ENCODE peak calls at places on chromosomes 5 and 9, in four cellular contexts. A is HepG2, D is K562, C is HCT116. E is an unnamed sample.
A peak's percentile ranks its signal among the peaks of the same experiment; 100 is the strongest.

GRCh38 chr9:76651114-76651697 is 113.0 kb upstream of the PCA3 start:
- DNase-seq in D (no peak), C (no peak), A (no peak), E (no peak)

GRCh38 chr5:5985332-5985731 is 393.0 kb downstream of the MED10 start:
- DNase-seq in D (no peak), A (no peak), C (no peak), E (no peak)

GRCh38 chr5:2482778-2483177 is 268.7 kb downstream of the IRX2 start:
- DNase-seq in A (no peak), D (no peak), C (no peak), E (no peak)

GRCh38 chr5:11027660-11028059 is 266.6 kb upstream of the DAP start:
- DNase-seq in C (no peak), D (no peak), A (no peak), E (no peak)

GRCh38 chr5:133369161-133369783 is 243.1 kb downstream of the FSTL4 start:
- DNase-seq in D (no peak), A (no peak), C (no peak), E (no peak)

GRCh38 chr9:133819923-133820322 is 81.8 kb upstream of the SARDH start:
- DNase-seq in D (no peak), C (no peak), A (no peak), E (no peak)

GRCh38 chr5:9015250-9015936 is 530.5 kb downstream of the SEMA5A start:
- DNase-seq in D (no peak), C (no peak), A (no peak), E (no peak)

GRCh38 chr5:96624631-96625030 is 37.5 kb upstream of the CAST start:
- DNase-seq in A (no peak), D (no peak), C (no peak), E (no peak)

GRCh38 chr5:5293029-5293428 is 129.4 kb upstream of the ICE1 start:
- DNase-seq in C (no peak), D (no peak), A (peak; percentile 6), E (no peak)

GRCh38 chr5:142803428-142804111 is 33.4 kb downstream of the ARHGAP26 start:
- DNase-seq in C (no peak), A (no peak), D (no peak), E (no peak)

GRCh38 chr5:149005077-149005892 is 57.6 kb downstream of the SH3TC2 start:
- DNase-seq in A (no peak), C (no peak), D (no peak), E (no peak)
- TF ChIP-seq TCF7L2 in A (no peak), C (no peak), D (no peak), E (no peak)

GRCh38 chr5:123755587-123756324 is 243.8 kb downstream of the CSNK1G3 start:
- DNase-seq in D (no peak), C (no peak), A (no peak), E (no peak)
- H3K4me3 ChIP-seq in D (no peak overlapping the region), C (no peak overlapping the region), A (no peak overlapping the region), E (no peak overlapping the region)

GRCh38 chr5:150508828-150509227 is 897 bp downstream of the NDST1 start:
- DNase-seq in A (no peak), C (no peak), D (no peak), E (no peak)

GRCh38 chr5:150512368-150512747 is 4.4 kb downstream of the NDST1 start:
- DNase-seq in C (no peak), D (no peak), A (no peak), E (no peak)

GRCh38 chr5:150509992-150510391 is 2.1 kb downstream of the NDST1 start:
- DNase-seq in C (no peak), D (no peak), A (no peak), E (no peak)

GRCh38 chr5:150511641-150512367 is 3.9 kb downstream of the NDST1 start:
- DNase-seq in D (peak; percentile 85), C (no peak), A (no peak), E (no peak)

DNA sequence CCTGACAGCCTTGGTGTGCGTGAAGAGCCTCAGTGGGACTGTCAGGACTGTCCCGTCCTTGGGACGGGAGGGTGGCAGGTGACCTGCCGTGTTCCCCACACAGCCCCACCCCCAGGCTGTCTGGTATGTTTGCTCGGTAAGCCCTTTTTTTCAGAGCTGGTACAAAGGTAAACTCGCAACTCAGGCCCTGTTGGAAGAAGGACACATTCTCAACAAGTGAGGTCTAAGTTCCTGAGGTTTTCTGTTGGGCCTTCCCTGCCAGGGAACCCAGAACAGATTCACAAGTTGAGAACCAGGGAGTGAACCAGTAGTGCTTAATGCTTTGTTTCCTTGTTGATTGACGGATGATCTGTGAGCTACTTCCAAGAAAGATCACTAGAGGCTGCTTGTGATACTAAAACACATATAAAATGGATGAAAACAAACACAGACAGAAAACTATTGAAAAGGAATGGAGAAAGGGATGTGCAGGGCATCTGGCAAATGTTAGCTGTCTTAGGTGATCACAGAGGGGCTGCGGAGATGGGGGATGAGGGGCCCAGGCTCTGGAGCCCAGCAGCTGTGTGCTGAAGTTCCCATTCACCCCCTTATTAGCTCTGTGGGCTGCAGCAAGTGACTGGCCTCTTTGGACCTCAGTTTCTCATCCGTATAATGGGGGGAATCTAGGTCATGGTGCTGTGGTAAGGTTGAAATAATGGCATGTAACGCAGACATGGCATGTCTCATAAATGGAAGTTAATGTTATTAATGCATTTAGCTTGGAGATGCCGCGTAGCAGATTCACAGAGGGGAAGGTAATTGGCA is 2.7 kb downstream of the NDST1 start:
- DNase-seq in A (peak; percentile 92), D (no peak), C (no peak), E (no peak)
- TF ChIP-seq TCF7L2 in A (no peak), D (no peak), C (no peak), E (no peak)

GRCh38 chr9:126617740-126618133 is 4.0 kb downstream of the LMX1B start:
- DNase-seq in C (no peak), A (no peak), D (peak; percentile 39), E (no peak)

GRCh38 chr9:126615791-126616447 is 2.2 kb downstream of the LMX1B start:
- DNase-seq in C (no peak), D (no peak), A (no peak), E (no peak)

GRCh38 chr9:126618200-126618589 is 4.5 kb downstream of the LMX1B start:
- DNase-seq in D (no peak), A (no peak), C (no peak), E (no peak)

GRCh38 chr9:126616521-126616976 is 2.8 kb downstream of the LMX1B start:
- DNase-seq in D (no peak), A (no peak), C (no peak), E (no peak)

DNA sequence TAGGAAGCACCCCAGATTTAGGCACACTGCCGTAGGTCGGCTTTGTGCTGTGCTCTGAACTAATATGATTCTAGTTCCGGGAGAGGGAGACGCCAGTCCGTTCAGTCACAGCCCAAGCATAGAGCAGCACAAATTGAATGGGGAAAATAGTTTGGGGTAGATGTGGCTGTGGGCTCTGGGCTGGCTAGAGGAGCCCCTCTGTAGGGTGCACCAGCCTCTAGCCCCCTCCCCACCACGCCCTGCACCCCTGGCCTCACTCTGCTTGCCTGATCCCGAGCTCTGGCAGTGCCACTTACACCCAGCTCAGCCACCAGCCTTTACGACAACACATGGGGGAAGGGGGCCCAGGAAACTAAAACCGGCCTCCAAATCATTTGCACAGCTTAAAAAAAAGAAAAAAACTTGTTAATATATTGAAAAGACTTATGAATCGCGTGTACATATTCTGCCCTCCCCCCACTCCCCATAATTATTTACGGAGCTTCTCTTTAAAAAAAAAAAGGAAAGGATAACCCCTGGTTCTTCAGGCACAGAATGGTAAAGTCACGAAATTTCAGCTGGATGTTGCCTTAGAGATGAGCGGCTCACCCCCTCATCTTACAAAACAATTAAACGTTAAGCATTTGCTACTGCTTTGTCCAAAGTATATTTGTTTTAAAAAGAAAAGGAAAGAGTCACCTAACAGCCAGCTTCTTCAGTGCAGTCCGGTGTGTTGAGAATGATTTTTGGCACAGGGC is 3.4 kb downstream of the LMX1B start:
- DNase-seq in D (no peak), C (no peak), A (no peak), E (no peak)
- H3K4me3 ChIP-seq in D (no peak overlapping the region), C (no peak overlapping the region), A (no peak overlapping the region), E (no peak overlapping the region)

E was measured in Panc1.